ENCODE peak calls at places on chromosomes 1 and 21, in ten cellular contexts. N is astrocyte of the spinal cord, G is dermis blood vessel endothelial cell, A is germinal center, J is NCI-H510A, M is mesendoderm, X is aorta, W is GM23248, I is activated T-helper 1 cell treated with Interleukin-2 at 50 U/mL for 16 hours, P is left cardiac atrium. E is an unnamed sample.

GRCh38 chr21:37547615-37547975 is 181.0 kb downstream of the DYRK1A start:
- DNase-seq in M (no peak), G (peak), W (no peak), X (no peak), I (no peak), J (no peak), A (no peak), N (no peak), P (no peak), E (no peak)

GRCh38 chr1:197526736-197527371 is 248.4 kb downstream of the DENND1B start:
- DNase-seq in J (no peak), I (no peak), A (peak), M (peak), W (peak), X (no peak), G (peak), N (peak), P (no peak), E (peak)

GRCh38 chr1:25174730-25175612 is 57.3 kb downstream of the SYF2 start:
- DNase-seq in I (no peak), W (no peak), N (no peak), M (no peak), A (no peak), G (no peak), J (no peak), X (no peak), P (no peak), E (peak)

GRCh38 chr1:221963742-221964141 is 221.9 kb upstream of the DUSP10 start:
- DNase-seq in W (no peak), P (no peak), X (no peak), N (no peak), A (no peak), M (no peak), I (no peak), J (no peak), G (no peak), E (no peak)

GRCh38 chr21:17688912-17689874 is 76.5 kb upstream of the BTG3 start:
- DNase-seq in N (peak), X (peak), A (no peak), P (peak), M (peak), I (no peak), J (no peak), W (no peak), G (no peak), E (peak)

GRCh38 chr21:38984982-38985422 is 179.3 kb downstream of the ETS2 start:
- DNase-seq in W (peak), J (no peak), I (no peak), P (no peak), M (no peak), X (peak), A (no peak), N (peak), G (peak), E (peak)

GRCh38 chr1:11692899-11693590 is 1.5 kb downstream of the DRAXIN start:
- DNase-seq in P (no peak), M (no peak), W (peak), I (no peak), N (peak), X (peak), G (peak), A (no peak), J (no peak), E (no peak)

GRCh38 chr1:71561729-71562128 is 480.9 kb upstream of the ZRANB2 start:
- DNase-seq in M (no peak), J (no peak), N (peak), X (no peak), P (no peak), G (no peak), A (no peak), W (peak), I (no peak), E (no peak)

GRCh38 chr1:184771190-184771691 is 16.6 kb upstream of the EDEM3 start:
- DNase-seq in G (no peak), A (no peak), I (no peak), P (no peak), J (no peak), X (no peak), N (no peak), W (no peak), M (peak), E (peak)

GRCh38 chr1:165481820-165482532 is 37.0 kb upstream of the RXRG start:
- DNase-seq in M (peak), W (peak), I (no peak), A (no peak), P (peak), N (peak), X (no peak), G (peak), J (no peak), E (peak)

GRCh38 chr1:154567386-154568164 is at the start of gene CHRNB2:
- DNase-seq in W (peak), P (peak), X (peak), N (peak), J (peak), G (peak), A (peak), M (peak), I (peak), E (peak)

GRCh38 chr1:176996455-176997090 is 167.9 kb downstream of the ASTN1 start:
- DNase-seq in M (peak), X (no peak), I (no peak), J (no peak), W (no peak), N (peak), G (no peak), A (no peak), P (no peak), E (peak)

GRCh38 chr1:234768569-234769283 is 158.7 kb upstream of the IRF2BP2 start:
- DNase-seq in J (no peak), X (no peak), N (no peak), G (no peak), W (no peak), M (no peak), I (no peak), P (no peak), A (no peak), E (peak)

GRCh38 chr1:115229016-115229415 is 109.0 kb downstream of the NGF start:
- DNase-seq in A (no peak), G (no peak), N (no peak), J (no peak), M (no peak), X (no peak), W (no peak), P (no peak), I (no peak), E (no peak)

GRCh38 chr1:63317007-63317813 is 5.2 kb upstream of the FOXD3 start:
- DNase-seq in W (peak), A (peak), N (peak), J (peak), M (peak), I (no peak), P (peak), G (peak), X (peak), E (peak)

GRCh38 chr1:212858461-212859265 is 588 bp downstream of the FLVCR1 start:
- DNase-seq in P (peak), X (no peak), G (peak), W (peak), M (peak), N (peak), A (peak), J (peak), I (no peak), E (peak)

GRCh38 chr21:44793269-44794030 is 8.2 kb downstream of the UBE2G2 start:
- DNase-seq in A (peak), P (peak), W (peak), I (peak), G (peak), X (no peak), J (peak), N (peak), M (peak), E (peak)